ENCODE peak calls at places on chromosomes 11 and 22, in six cellular contexts. B, A, O, P, U and V are unnamed samples.

GRCh38 chr11:32939866-32940265 is 47.3 kb downstream of the QSER1 start:
- DNase-seq in U (no peak), A (no peak), B (no peak), O (no peak), P (no peak), V (no peak)

GRCh38 chr11:75944515-75944914 is 129.5 kb downstream of the UVRAG start:
- DNase-seq in B (no peak), P (no peak), O (no peak), U (no peak), A (no peak), V (no peak)

GRCh38 chr22:35739642-35740041 is 22.0 kb downstream of the APOL5 start:
- DNase-seq in P (no peak), U (no peak), B (no peak), O (peak), A (no peak), V (no peak)

GRCh38 chr11:93757924-93758865 is 16.7 kb downstream of the C11orf54 start:
- DNase-seq in B (no peak), O (no peak), A (no peak), P (no peak), U (no peak), V (no peak)

GRCh38 chr11:84408946-84409411 is 1122.8 kb upstream of the CCDC90B start:
- DNase-seq in O (peak), B (no peak), U (no peak), A (no peak), P (peak), V (no peak)

GRCh38 chr11:19633276-19633675 is 79.4 kb upstream of the NAV2 start:
- DNase-seq in U (no peak), B (no peak), O (peak), P (no peak), A (no peak), V (peak)

GRCh38 chr11:63910605-63911195 is 6.3 kb downstream of the RCOR2 start:
- DNase-seq in B (no peak), P (no peak), O (peak), U (no peak), A (no peak), V (no peak)

GRCh38 chr11:130729678-130730300 is 186.5 kb downstream of the SNX19 start:
- DNase-seq in B (no peak), A (no peak), P (no peak), O (peak), U (no peak), V (peak)

GRCh38 chr11:36304349-36304748 is 8.3 kb downstream of the PRR5L start:
- DNase-seq in A (no peak), O (no peak), U (peak), P (no peak), B (no peak), V (no peak)

GRCh38 chr22:46533434-46533833 is 4.0 kb downstream of the CELSR1 start:
- DNase-seq in A (no peak), B (no peak), O (peak), P (no peak), U (no peak), V (no peak)

GRCh38 chr22:40116496-40117200 is 61.1 kb upstream of the TNRC6B start:
- DNase-seq in B (no peak), A (no peak), U (no peak), O (no peak), P (no peak), V (no peak)

GRCh38 chr11:33703771-33704170 is 3.1 kb upstream of the C11orf91 start:
- DNase-seq in A (no peak), O (no peak), P (peak), U (peak), B (no peak), V (peak)

GRCh38 chr11:1877211-1878133 is 14.2 kb downstream of the PRR33 start:
- DNase-seq in A (peak), O (no peak), P (no peak), B (peak), U (no peak), V (peak)

GRCh38 chr22:40462195-40462988 is 92.0 kb downstream of the SGSM3 start:
- DNase-seq in P (no peak), O (no peak), B (no peak), U (no peak), A (no peak), V (no peak)

GRCh38 chr11:122976734-122977454 is 4.7 kb downstream of the BSX start:
- DNase-seq in P (no peak), U (no peak), A (no peak), B (no peak), O (peak), V (no peak)

GRCh38 chr22:29041408-29041807 is 20.2 kb downstream of the C22orf31 start:
- DNase-seq in P (peak), U (peak), A (no peak), O (no peak), B (no peak), V (peak)

GRCh38 chr11:18632841-18633240 is 1.3 kb downstream of the SPTY2D1 start:
- DNase-seq in A (no peak), P (no peak), O (no peak), U (peak), B (no peak), V (no peak)

GRCh38 chr22:46480396-46480795 is 57.0 kb downstream of the CELSR1 start:
- DNase-seq in A (no peak), P (no peak), B (no peak), U (no peak), O (no peak), V (no peak)

GRCh38 chr11:82927264-82927880 is 25.8 kb downstream of the DDIAS start:
- DNase-seq in U (peak), P (peak), A (no peak), B (peak), O (peak), V (peak)

GRCh38 chr22:37126383-37126782 is 16.9 kb upstream of the TMPRSS6 start:
- DNase-seq in B (no peak), O (peak), A (no peak), P (no peak), U (no peak), V (no peak)

GRCh38 chr22:37130031-37130430 is 19.7 kb downstream of the IL2RB start:
- DNase-seq in O (no peak), B (no peak), P (no peak), U (no peak), A (no peak), V (no peak)

GRCh38 chr22:37128555-37129281 is 19.2 kb upstream of the TMPRSS6 start:
- DNase-seq in U (no peak), B (no peak), O (no peak), A (no peak), P (no peak), V (no peak)

GRCh38 chr22:37126882-37127281 is 17.4 kb upstream of the TMPRSS6 start:
- DNase-seq in O (peak), U (no peak), A (no peak), P (no peak), B (no peak), V (no peak)

GRCh38 chr22:37127350-37127878 is 17.9 kb upstream of the TMPRSS6 start:
- DNase-seq in A (no peak), U (no peak), B (no peak), O (no peak), P (no peak), V (no peak)
- H3K27ac ChIP-seq in A (no peak), U (no peak), B (no peak), O (no peak), P (no peak), V (no peak)

GRCh38 chr11:74696488-74696887 is 34.7 kb downstream of the CHRDL2 start:
- DNase-seq in O (no peak), A (no peak), U (no peak), P (no peak), B (no peak), V (no peak)

GRCh38 chr11:74697722-74698121 is 33.5 kb downstream of the CHRDL2 start:
- DNase-seq in A (no peak), O (no peak), P (no peak), B (no peak), U (no peak), V (no peak)

GRCh38 chr11:74694536-74694935 is 36.7 kb downstream of the CHRDL2 start:
- DNase-seq in P (no peak), U (no peak), A (no peak), B (peak), O (no peak), V (no peak)

GRCh38 chr11:74695705-74696280 is 35.4 kb downstream of the CHRDL2 start:
- DNase-seq in A (no peak), P (no peak), U (no peak), B (no peak), O (peak), V (no peak)

GRCh38 chr11:74696932-74697687 is 34.1 kb downstream of the CHRDL2 start:
- DNase-seq in A (peak), U (peak), O (peak), B (peak), P (peak), V (peak)
- H3K27ac ChIP-seq in A (peak), U (peak), O (no peak), B (peak), P (peak), V (peak)

DNA sequence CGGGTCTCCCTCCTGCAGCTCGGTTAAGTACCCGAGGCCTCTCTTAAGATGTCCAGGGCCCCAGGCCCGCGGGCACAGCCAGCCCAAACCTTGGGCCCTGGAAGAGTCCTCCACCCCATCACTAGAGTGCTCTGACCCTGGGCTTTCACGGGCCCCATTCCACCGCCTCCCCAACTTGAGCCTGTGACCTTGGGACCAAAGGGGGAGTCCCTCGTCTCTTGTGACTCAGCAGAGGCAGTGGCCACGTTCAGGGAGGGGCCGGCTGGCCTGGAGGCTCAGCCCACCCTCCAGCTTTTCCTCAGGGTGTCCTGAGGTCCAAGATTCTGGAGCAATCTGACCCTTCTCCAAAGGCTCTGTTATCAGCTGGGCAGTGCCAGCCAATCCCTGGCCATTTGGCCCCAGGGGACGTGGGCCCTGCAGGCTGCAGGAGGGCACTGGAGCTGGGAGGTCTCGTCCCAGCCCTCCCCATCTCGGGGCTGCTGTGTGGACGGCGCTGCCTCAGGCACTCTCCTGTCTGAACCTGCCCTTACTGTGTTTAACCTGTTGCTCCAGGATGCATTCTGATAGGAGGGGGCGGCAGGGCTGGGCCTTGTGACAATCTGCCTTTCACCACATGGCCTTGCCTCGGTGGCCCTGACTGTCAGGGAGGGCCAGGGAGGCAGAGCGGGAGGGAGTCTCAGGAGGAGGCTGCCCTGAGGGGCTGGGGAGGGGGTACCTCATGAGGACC is 25.0 kb downstream of the FADS3 start:
- DNase-seq in O (no peak), U (no peak), P (no peak), A (no peak), B (no peak), V (no peak)
- H3K27ac ChIP-seq in O (no peak), U (no peak), P (no peak), A (no peak), B (peak), V (no peak)

DNA sequence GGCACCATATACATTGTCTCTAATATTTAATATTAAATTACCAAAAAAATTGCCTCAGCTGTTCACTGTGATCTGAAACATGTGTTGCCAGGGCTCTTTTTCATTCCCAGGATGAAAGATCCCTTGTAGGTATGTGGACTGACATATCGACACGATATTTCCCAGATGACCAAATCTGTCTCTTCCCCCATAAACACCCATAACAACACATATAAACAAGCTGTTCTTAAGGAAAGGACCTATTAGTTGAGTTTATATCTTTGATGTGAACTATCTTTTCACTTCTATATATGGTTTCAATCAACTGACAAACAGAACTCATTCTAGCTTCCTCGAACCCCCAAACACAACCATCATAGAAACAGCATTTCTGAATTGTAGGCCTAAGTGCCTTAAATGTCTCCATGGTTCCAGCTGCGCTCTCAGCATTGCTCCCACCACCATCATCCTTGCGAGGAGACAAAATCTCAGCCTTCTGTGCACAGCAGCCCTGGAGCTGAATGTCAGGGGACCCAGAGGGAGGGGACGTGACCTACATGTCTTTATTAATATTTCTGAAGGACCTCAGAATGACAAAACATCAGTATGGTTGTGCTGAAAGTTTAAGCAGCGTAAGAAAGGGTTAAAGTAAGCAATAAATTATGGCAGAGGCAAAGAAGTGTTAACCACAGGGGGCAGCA is 67.0 kb downstream of the ETS1 start:
- DNase-seq in P (no peak), U (no peak), A (no peak), O (no peak), B (no peak), V (no peak)
- H3K27ac ChIP-seq in P (peak), U (peak), A (peak), O (no peak), B (peak), V (peak)

GRCh38 chr11:45885921-45886721 is 670 bp downstream of the MAPK8IP1 start:
- DNase-seq in O (peak), B (no peak), U (no peak), A (no peak), P (no peak), V (no peak)
- H3K27ac ChIP-seq in O (no peak), B (no peak), U (no peak), A (no peak), P (no peak), V (no peak)

GRCh38 chr11:46856605-46857339 is 10.7 kb upstream of the CKAP5 start:
- DNase-seq in B (no peak), P (no peak), O (no peak), U (no peak), A (no peak), V (no peak)
- H3K27ac ChIP-seq in B (no peak), P (no peak), O (no peak), U (no peak), A (no peak), V (no peak)

GRCh38 chr11:119739975-119740374 is 11.0 kb upstream of the NECTIN1 start:
- DNase-seq in U (no peak), A (no peak), O (no peak), P (no peak), B (no peak), V (no peak)
- H3K27ac ChIP-seq in U (no peak), A (no peak), O (no peak), P (no peak), B (no peak), V (no peak)

DNA sequence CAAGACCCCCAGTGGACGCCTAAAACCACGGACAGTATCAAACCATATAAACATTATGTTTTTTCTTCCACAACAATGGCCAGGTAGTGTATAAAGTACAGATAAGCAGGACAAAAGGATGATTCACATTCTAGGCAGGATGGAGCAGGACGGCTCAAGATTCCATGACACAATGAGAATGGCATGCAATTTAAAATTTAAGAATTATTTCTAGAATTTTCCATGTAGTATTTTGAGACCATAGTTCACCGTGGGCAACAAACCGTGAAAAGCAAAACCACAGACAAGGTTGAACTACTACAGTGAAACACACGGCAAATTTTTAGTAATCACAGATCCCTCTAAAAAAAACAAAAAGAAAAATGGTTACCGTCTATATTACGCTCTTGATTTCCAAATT is 7.5 kb downstream of the NARS2 start:
- DNase-seq in O (no peak), B (peak), P (peak), U (peak), A (no peak), V (peak)
- H3K27ac ChIP-seq in O (no peak), B (no peak), P (peak), U (no peak), A (no peak), V (no peak)

DNA sequence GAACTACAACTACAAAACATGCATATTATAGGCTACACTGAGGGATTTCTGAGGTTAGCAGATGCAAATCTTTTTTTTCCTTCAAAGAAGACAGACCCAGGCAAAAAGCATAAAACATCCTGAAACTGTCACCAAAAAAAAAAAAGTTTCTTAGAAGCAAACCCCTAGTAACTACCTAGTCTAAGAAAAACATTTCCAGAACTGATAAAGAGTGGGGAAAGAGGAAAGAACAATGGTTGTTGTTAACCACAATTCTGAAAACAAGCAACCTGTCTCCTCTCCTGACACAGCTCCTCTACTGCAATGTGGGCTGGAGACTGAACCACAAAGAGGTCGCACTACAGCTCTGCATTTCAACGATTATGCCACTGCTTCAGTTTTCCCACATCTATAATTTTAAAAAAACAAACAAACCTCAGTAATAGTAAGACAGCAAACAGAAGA is 15.0 kb downstream of the DENND5A start:
- DNase-seq in O (no peak), B (no peak), U (no peak), P (peak), A (no peak), V (no peak)
- H3K27ac ChIP-seq in O (no peak), B (no peak), U (no peak), P (no peak), A (no peak), V (no peak)